ENCODE peak calls at places on chromosomes 6 and 20, in seven cellular contexts. C is IMR-90, Z is H1, G is A549, P is stomach, N is endothelial cell of umbilical vein, W is heart left ventricle. I is an unnamed sample.

GRCh38 chr20:31484001-31484400 is 8.9 kb downstream of the REM1 start:
- DNase-seq in C (no peak), Z (no peak), G (peak), P (no peak), N (peak), W (no peak), I (no peak)

GRCh38 chr20:56815796-56816195 is 186.7 kb downstream of the TFAP2C start:
- DNase-seq in C (no peak), Z (no peak), G (no peak), P (no peak), N (no peak), W (no peak), I (no peak)

GRCh38 chr6:169008641-169009040 is 245.0 kb downstream of the THBS2 start:
- DNase-seq in C (no peak), Z (no peak), G (no peak), P (no peak), N (no peak), W (no peak), I (no peak)

GRCh38 chr6:42777126-42777822 is 4.6 kb upstream of the BICRAL start:
- DNase-seq in C (peak), Z (no peak), G (no peak), P (no peak), N (no peak), W (no peak), I (no peak)

GRCh38 chr20:21147593-21147992 is 21.7 kb downstream of the KIZ start:
- DNase-seq in C (peak), Z (no peak), G (peak), P (no peak), N (no peak), W (no peak), I (no peak)

GRCh38 chr6:43076093-43076927 is at the start of gene PTK7:
- DNase-seq in C (peak), Z (no peak), G (peak), P (peak), N (peak), W (no peak), I (no peak)

GRCh38 chr6:119110601-119111548 is 32.4 kb upstream of the FAM184A start:
- DNase-seq in C (peak), Z (no peak), G (peak), P (no peak), N (peak), W (no peak), I (peak)

GRCh38 chr6:69370763-69371162 is 426.0 kb downstream of the LMBRD1 start:
- DNase-seq in C (no peak), Z (no peak), G (no peak), P (no peak), N (no peak), W (peak), I (no peak)

GRCh38 chr6:154440022-154440421 is 70.5 kb downstream of the CNKSR3 start:
- DNase-seq in C (no peak), Z (no peak), G (no peak), P (no peak), N (peak), W (no peak), I (no peak)

GRCh38 chr20:63540417-63541186 is 3.4 kb upstream of the PTK6 start:
- DNase-seq in C (peak), Z (no peak), G (no peak), P (peak), N (no peak), W (no peak), I (no peak)

GRCh38 chr6:155493694-155494143 is 38.1 kb upstream of the NOX3 start:
- DNase-seq in C (peak), Z (peak), G (peak), P (peak), N (peak), W (peak), I (peak)

GRCh38 chr20:59082077-59082740 is 39.6 kb upstream of the PRELID3B start:
- DNase-seq in C (peak), Z (no peak), G (peak), P (no peak), N (no peak), W (no peak), I (no peak)

GRCh38 chr6:110856296-110856695 is 18.3 kb upstream of the AMD1 start:
- DNase-seq in C (no peak), Z (no peak), G (no peak), P (no peak), N (no peak), W (no peak), I (no peak)

GRCh38 chr6:170089937-170090335 is 200.9 kb downstream of the DLL1 start:
- DNase-seq in C (no peak), Z (no peak), G (no peak), P (no peak), N (no peak), W (no peak), I (peak)

GRCh38 chr20:33697129-33697528 is 10.9 kb upstream of the E2F1 start:
- DNase-seq in C (peak), Z (no peak), G (no peak), P (no peak), N (no peak), W (peak), I (peak)

GRCh38 chr6:38176797-38177751 is 357.5 kb downstream of the ZFAND3 start:
- DNase-seq in C (peak), Z (no peak), G (no peak), P (no peak), N (no peak), W (no peak), I (no peak)

GRCh38 chr6:46376562-46376969 is 114.7 kb downstream of the RCAN2 start:
- DNase-seq in C (no peak), Z (no peak), G (no peak), P (no peak), N (no peak), W (no peak), I (no peak)

GRCh38 chr20:44071526-44072111 is 115.4 kb downstream of the JPH2 start:
- DNase-seq in C (no peak), Z (no peak), G (no peak), P (peak), N (no peak), W (no peak), I (no peak)

GRCh38 chr20:51529758-51530157 is 12.8 kb downstream of the NFATC2 start:
- DNase-seq in C (peak), Z (no peak), G (no peak), P (peak), N (no peak), W (no peak), I (no peak)

GRCh38 chr20:35956616-35957015 is 2.3 kb upstream of the SCAND1 start:
- DNase-seq in C (no peak), Z (no peak), G (no peak), P (no peak), N (no peak), W (no peak), I (no peak)

GRCh38 chr6:155287762-155288161 is 23.9 kb downstream of the CLDN20 start:
- DNase-seq in C (no peak), Z (no peak), G (no peak), P (no peak), N (no peak), W (no peak), I (no peak)

GRCh38 chr6:100160913-100161312 is 166.9 kb upstream of the MCHR2 start:
- DNase-seq in C (no peak), Z (peak), G (no peak), P (no peak), N (no peak), W (no peak), I (no peak)

GRCh38 chr6:87574237-87574636 is 15.6 kb downstream of the RARS2 start:
- DNase-seq in C (no peak), Z (no peak), G (no peak), P (no peak), N (no peak), W (no peak), I (no peak)

GRCh38 chr6:678515-678914 is 14.4 kb downstream of the EXOC2 start:
- DNase-seq in C (no peak), Z (no peak), G (no peak), P (no peak), N (no peak), W (no peak), I (no peak)

GRCh38 chr6:129667034-129667433 is 42.9 kb downstream of the ARHGAP18 start:
- DNase-seq in C (no peak), Z (no peak), G (no peak), P (no peak), N (peak), W (no peak), I (no peak)
- TF ChIP-seq CTCF in C (peak), Z (no peak), G (peak), P (no peak), N (no peak), W (no peak), I (no peak)

GRCh38 chr6:31575335-31575901 is at the start of gene TNF:
- DNase-seq in C (no peak), Z (no peak), G (no peak), P (peak), N (no peak), W (peak), I (peak)
- TF ChIP-seq POLR2A in C (no peak), Z (no peak), G (no peak), P (no peak), N (no peak), W (no peak), I (peak)

DNA sequence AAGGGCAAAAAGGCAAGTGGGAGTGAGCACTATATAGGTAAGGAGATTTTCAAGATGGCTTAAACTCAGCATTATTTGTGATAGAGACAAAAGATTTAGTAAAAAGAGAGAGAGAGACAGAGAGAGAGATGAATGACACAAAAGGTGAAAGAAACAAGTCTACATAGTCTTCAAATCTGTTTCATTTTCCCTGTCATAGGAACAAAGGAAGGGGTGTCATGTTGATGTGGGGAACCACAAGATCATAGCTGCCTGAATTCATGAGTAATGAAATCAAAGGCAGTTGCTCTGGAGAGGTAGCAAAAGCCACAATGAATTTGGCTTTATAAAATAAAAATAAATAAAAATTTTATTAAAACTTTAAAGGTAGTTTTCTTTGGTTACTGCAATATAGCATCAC is 67.2 kb upstream of the PHIP start:
- DNase-seq in C (no peak), Z (no peak), G (no peak), P (no peak), N (no peak), W (no peak), I (no peak)
- TF ChIP-seq CTCF in C (no peak), Z (no peak), G (no peak), P (no peak), N (no peak), W (no peak), I (no peak)

DNA sequence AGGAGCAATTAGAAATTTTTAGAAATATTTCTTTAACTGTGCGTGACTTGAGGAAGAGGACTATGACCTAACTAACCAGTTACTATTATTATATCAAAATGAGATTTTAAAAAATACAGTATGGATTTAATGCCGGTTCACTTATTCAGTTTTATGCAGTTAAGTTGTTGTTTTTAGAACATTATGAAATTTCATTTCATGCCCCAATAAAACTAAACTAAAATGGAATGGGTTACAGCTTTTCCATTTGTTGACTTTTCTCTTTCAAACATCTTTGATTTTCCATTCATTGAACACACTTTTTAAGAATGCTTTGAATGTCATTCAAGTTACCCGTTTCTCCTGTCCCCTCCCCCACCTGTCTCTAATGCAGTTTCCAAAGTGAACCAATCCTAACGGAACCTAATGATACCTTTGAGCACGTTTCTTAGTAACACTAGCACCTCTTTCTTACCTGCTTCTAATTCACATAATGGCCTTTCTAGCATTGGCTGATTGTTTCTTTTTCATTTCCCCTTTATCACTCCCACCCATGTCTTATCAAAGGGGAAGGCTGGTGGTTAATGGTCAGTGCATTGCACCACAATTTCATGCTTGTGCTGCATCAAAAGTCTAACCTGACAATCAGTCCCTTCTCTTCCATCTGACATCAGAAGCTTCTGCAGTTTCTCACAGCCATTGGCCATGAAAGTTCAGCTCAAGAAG is 262.2 kb upstream of the TAB2 start:
- DNase-seq in C (no peak), Z (no peak), G (no peak), P (no peak), N (no peak), W (no peak), I (no peak)
- TF ChIP-seq POLR2A in C (no peak), Z (no peak), G (no peak), P (no peak), N (no peak), W (no peak), I (no peak)

DNA sequence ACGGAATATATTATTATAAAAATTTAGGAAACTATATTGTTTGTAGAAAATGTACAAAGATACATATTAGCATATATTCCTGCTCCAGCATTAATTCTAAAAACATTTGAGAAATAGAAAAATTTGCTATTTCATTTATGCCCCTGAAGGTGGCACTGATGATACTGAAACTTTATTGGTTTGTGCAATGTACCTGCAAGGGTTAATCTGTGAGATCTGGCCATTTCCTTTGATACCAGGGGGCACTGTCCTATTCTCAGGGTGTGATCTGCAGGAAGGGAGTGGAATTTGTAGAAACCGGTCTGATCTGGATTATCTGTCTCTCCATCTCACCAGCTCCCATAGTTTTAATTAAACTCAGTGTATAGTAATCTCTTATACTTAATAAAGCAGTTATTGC is 625.1 kb upstream of the IMPG1 start:
- DNase-seq in C (peak), Z (no peak), G (peak), P (no peak), N (peak), W (no peak), I (no peak)
- TF ChIP-seq CTCF in C (peak), Z (no peak), G (no peak), P (no peak), N (peak), W (no peak), I (peak)

GRCh38 chr6:167826230-167827061 is at the start of gene AFDN:
- DNase-seq in C (peak), Z (no peak), G (peak), P (peak), N (no peak), W (peak), I (peak)
- TF ChIP-seq POLR2A in C (no peak), Z (no peak), G (peak), P (no peak), N (no peak), W (no peak), I (peak)

DNA sequence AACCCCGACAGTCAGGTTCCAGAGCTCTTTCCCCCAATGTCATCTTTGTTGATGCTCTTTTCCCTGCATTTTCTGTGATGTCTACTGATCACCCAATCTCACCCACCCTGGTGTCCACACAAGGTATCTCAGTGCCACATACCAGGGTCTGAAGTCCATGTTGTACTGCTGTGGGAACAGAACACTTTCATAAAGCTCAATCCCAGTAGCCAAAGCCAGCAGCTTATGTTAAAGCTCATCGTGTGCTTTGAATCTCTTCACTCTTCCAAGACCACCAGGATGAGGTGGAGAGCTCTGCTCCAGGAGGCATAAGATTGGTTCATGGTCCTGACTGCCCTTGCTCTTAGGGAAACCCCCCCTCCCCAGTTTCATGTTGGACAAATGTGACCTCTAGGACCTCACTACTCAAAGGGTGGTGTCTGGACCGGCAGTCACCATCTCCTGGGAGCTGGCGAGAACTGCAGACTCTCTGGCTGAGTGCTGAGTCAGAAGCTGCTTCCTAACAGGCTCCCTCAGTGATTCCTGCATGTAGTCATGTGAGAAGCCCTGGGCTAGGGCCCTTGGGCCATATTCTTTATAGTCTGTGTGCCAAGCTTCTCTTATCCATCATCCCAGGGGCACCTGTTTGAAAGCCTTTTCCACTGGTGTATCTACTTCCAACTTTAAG is 13.4 kb upstream of the CPNE5 start:
- DNase-seq in C (peak), Z (no peak), G (no peak), P (no peak), N (peak), W (peak), I (peak)
- TF ChIP-seq CTCF in C (peak), Z (no peak), G (no peak), P (no peak), N (peak), W (no peak), I (no peak)

DNA sequence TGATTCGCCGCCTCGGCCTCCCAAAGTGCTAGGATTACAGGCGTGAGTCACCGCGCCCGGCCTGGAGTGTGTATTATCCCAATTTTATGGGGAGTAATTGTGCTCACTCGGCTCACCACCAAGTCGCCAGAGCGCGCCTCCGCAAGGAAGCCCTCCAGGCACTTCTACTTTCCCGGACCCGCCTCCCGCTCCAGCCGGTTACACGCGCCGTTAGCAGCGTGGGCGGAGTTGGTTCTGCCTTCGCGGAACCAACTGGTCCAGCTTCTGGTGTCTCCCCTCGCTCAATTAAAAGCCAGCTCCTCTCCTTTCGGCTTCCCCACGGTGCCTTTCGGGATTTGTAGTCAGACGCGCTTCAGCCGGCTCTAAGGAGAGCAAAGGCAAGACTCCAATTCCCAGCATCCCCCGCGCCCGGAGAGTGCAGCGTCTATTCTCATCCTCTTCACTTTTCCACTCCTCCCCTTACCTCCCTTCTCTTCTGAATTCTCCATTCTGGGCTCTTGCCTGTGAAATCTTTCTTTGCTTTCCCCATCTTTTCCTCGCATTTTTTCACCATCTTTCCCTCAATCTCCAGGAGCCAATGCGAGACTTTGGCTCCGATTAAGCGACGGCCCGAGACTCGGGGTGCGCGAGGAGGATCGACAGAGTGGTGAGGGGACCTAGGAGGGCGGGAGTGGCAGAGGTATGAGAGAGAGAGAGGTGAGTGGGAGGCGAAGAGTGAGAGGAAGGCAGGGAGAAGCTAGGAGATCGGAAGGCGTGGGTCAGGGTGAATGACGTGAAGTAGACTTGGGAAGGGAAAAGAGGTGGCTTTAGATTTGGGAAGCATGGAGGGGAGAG is at the start of gene GTF2H4:
- DNase-seq in C (peak), Z (peak), G (peak), P (peak), N (peak), W (peak), I (peak)
- TF ChIP-seq POLR2A in C (no peak), Z (no peak), G (no peak), P (no peak), N (no peak), W (no peak), I (no peak)